ENCODE peak calls at places on chromosomes 12 and 14, in four cellular contexts. W is thoracic aorta, F is A549, L is neural progenitor cell. N is an unnamed sample.

GRCh38 chr14:21846227-21846885 is 172.7 kb upstream of the OR4E1 start:
- DNase-seq in F (no peak), L (peak), W (no peak), N (no peak)

GRCh38 chr12:6899837-6900519 is 4.6 kb upstream of the LRRC23 start:
- DNase-seq in L (no peak), W (no peak), F (no peak), N (no peak)

GRCh38 chr12:45613306-45613705 is 116.2 kb upstream of the ARID2 start:
- DNase-seq in W (no peak), F (no peak), L (no peak), N (peak)

GRCh38 chr12:84911331-84912190 is 1.0 kb downstream of the SLC6A15 start:
- DNase-seq in W (no peak), L (peak), F (peak), N (peak)

GRCh38 chr12:62722971-62723680 is 211.8 kb downstream of the PPM1H start:
- DNase-seq in F (no peak), L (no peak), W (no peak), N (peak)

GRCh38 chr12:96397756-96398421 is 2.4 kb downstream of the CDK17 start:
- DNase-seq in L (no peak), F (no peak), W (no peak), N (no peak)

GRCh38 chr12:43758247-43758727 is 303 bp downstream of the PUS7L start:
- DNase-seq in L (peak), W (no peak), F (peak), N (peak)

GRCh38 chr14:53999061-53999488 is 42.5 kb upstream of the BMP4 start:
- DNase-seq in F (no peak), W (no peak), L (peak), N (peak)

GRCh38 chr14:99273025-99273723 is 1.2 kb upstream of the BCL11B start:
- DNase-seq in F (peak), W (no peak), L (peak), N (peak)

GRCh38 chr12:131732996-131733615 is 22.2 kb downstream of the SFSWAP start:
- DNase-seq in F (no peak), L (no peak), W (no peak), N (no peak)

GRCh38 chr12:60710246-60710645 is 1114.4 kb downstream of the SLC16A7 start:
- DNase-seq in L (no peak), W (no peak), F (no peak), N (no peak)

GRCh38 chr12:27682534-27682933 is 13.7 kb upstream of the REP15 start:
- DNase-seq in F (no peak), L (no peak), W (no peak), N (peak)

GRCh38 chr12:6962285-6963015 is 8.0 kb downstream of the PHB2 start:
- DNase-seq in F (no peak), L (peak), W (no peak), N (no peak)

GRCh38 chr12:107515446-107515958 is 170.1 kb upstream of the PWP1 start:
- DNase-seq in F (peak), W (peak), L (no peak), N (peak)

GRCh38 chr14:103724116-103724515 is 8.5 kb downstream of the ZFYVE21 start:
- DNase-seq in L (no peak), W (no peak), F (no peak), N (peak)

GRCh38 chr14:57889245-57889644 is 23.4 kb upstream of the SLC35F4 start:
- DNase-seq in W (peak), L (no peak), F (no peak), N (peak)

GRCh38 chr12:57229041-57229633 is 374 bp upstream of the SHMT2 start:
- DNase-seq in L (no peak), W (no peak), F (no peak), N (no peak)

GRCh38 chr12:57229634-57230380 is at the start of gene SHMT2:
- DNase-seq in F (peak), W (peak), L (peak), N (peak)

GRCh38 chr12:57226588-57227314 is 2.8 kb upstream of the SHMT2 start:
- DNase-seq in W (no peak), F (no peak), L (peak), N (no peak)

GRCh38 chr12:57225680-57226190 is 3.8 kb upstream of the SHMT2 start:
- DNase-seq in L (no peak), F (no peak), W (no peak), N (no peak)

DNA sequence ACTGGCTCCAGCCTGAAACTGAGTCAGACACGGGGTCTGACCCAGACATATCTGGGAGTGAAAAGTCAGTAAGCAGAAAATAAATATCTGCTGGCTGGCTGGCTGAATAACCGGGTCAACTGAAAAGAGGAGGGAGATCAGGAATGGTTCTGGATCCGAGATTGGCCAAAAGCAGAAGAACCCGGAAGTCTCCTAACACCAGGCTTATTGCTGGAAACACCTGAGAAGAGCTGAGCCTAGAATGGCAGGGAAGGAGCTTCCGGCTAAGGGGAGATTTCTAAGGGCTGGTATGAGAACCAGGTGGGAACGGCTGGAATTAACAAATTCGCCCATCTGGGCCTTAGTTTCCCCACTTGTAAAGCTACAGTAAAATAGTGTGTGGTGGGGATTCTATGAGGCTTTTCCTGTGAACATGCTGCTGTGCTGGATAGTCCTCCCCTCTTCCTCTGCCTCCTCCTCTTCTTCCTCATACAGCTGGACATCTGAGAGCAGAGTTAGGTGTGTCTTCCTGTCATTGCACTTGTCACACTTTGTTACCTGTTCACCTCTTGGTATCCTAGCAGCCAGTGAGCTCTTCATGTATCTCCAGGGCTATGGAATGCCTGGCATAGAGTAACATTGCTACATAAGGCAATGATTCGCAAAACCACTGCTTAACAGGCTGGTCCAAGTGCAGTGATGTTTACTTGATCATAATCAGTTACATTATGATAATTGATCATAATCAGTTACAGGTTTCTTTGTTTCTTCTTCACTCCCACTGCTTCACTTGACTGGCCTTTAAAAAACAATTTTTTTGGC is 2.0 kb upstream of the SHMT2 start:
- DNase-seq in L (no peak), F (no peak), W (no peak), N (no peak)
- H3K4me3 ChIP-seq in L (peak), F (no peak), W (peak), N (no peak)

GRCh38 chr12:88698471-88698870 is 118.2 kb upstream of the KITLG start:
- DNase-seq in F (no peak), L (no peak), W (no peak), N (peak)

GRCh38 chr12:88691811-88692210 is 111.5 kb upstream of the KITLG start:
- DNase-seq in F (no peak), W (no peak), L (no peak), N (peak)

DNA sequence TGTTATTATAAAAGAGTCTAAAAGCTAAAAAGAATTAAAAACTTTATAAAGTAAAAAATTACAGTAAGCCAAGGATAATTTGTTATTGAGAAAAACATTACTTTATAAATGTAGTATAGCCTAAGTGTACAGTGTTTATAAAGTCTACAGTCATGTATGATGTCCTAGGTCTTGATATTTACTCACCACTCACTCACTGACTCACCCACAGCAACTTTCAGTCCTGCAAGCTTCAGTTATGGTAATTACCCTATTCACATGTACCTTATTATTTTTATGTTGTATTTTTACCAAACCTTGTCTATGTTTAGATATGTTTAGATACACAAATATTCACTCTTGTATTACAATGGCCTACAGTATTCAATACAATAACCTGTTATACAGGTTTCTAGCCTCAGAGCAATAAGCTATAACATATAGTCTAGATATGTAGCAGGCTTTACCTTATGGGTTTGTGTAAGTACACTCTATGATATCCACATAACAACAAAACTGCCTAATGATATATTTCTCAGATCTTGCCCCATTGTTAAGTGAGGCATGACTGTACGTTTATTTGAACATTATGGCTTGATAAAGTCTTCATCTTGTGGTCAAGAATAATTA is 113.7 kb upstream of the KITLG start:
- DNase-seq in L (no peak), W (no peak), F (no peak), N (peak)
- TF ChIP-seq CTCF in L (no peak), W (no peak), F (no peak), N (no peak)

GRCh38 chr12:112236386-112236785 is 111.0 kb downstream of the TRAFD1 start:
- DNase-seq in L (no peak), F (no peak), W (no peak), N (no peak)

GRCh38 chr12:112233242-112233641 is 107.9 kb downstream of the TRAFD1 start:
- DNase-seq in W (no peak), L (no peak), F (no peak), N (no peak)

GRCh38 chr12:112236786-112237185 is 111.4 kb downstream of the TRAFD1 start:
- DNase-seq in F (no peak), L (no peak), W (no peak), N (no peak)

GRCh38 chr12:112230136-112230535 is 104.8 kb downstream of the TRAFD1 start:
- DNase-seq in W (no peak), F (no peak), L (no peak), N (no peak)

DNA sequence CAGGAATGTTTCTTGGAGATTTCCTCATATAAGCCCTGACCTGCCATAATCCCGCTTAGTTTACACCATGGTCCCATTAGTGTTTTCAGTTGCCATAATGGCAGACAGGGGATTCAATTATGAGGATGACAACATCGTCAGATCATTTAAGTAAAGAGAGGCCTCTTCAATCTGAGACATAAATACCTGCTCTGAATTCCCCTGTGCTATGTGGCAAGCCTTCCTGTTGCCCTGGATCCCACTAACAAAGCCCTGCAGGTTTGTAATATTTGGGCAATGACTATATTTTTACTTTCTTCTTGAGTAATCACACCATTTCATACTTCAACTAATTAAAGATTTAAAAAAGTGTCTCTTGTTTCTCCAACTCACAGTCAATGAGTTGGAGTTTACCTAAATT is 108.9 kb downstream of the TRAFD1 start:
- DNase-seq in L (no peak), F (no peak), W (no peak), N (no peak)
- H3K4me3 ChIP-seq in L (no peak), F (no peak), W (no peak), N (no peak)

DNA sequence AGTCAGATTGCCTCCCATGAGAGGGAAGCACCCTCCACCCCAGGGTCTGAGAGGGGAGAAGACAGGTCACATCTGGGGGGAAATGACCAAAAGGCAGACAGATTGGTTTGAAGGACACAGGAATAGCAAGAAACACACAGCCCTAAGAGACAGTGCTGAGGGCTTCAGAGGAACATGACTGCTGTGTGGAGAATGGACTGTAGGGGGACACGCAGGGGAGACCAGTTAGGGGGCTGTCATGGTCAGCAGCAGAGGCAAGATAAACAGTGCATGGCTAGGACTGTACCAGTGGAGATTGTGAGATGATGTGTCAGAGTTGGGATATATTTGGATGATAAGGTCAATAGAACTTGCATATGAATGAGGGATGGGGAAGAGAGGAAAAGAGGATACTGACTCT is 19.7 kb downstream of the SMUG1 start:
- DNase-seq in W (no peak), L (no peak), F (no peak), N (no peak)
- TF ChIP-seq CTCF in W (no peak), L (peak), F (no peak), N (no peak)

DNA sequence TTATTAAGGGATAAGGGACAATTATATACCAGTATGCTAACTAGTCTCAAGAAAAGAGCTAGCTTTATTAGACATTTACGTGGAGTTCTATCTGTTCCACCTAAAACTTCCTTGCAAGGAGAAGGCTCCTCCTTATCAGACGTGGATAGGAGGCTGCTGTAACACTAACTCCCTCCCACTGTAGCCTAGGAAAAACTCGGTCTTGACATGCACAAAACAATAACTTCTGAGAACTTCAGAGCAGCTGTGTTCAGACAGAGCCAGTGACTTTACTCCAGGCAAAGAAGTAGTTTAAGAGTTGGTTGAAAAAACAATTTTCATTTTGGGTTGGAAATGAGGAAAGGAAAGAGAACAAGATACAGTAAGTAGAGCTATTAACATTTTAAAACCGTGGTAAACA is 2.7 kb downstream of the ATF7 start:
- DNase-seq in L (no peak), W (no peak), F (no peak), N (peak)
- H3K4me3 ChIP-seq in L (peak), W (peak), F (peak), N (peak)

DNA sequence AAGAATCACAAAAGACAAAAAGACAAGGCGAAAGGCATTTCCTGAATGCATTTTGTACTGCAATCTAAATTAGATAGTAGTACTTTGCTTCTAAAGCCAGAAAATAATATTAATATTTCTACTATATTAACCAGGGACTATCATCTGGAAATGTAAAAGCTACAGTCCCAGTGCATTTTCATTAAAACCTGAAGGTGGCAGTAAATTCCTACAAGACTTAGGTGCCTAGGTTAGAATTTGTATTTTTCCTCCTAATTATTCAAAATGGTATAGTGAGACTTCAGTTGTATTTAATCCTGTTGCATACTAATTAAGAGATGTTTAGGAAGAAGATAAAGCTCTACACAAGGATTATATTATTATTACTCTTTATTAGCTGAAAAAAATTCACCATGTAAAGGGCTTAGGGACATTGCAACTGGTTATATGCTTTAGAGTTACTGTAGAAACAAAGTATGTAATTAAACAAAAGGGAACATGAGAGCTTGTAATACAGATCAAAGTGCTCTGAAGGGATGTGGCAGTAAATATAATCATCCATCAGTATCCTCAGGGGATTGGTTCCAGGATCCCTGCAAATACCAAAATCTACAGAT is 53.6 kb downstream of the BRMS1L start:
- DNase-seq in W (no peak), L (peak), F (peak), N (no peak)
- TF ChIP-seq CTCF in W (peak), L (peak), F (peak), N (peak)

GRCh38 chr12:51954465-51955361 is 3.2 kb downstream of the ACVR1B start:
- DNase-seq in L (no peak), F (no peak), W (no peak), N (peak)
- H3K4me3 ChIP-seq in L (no peak), F (no peak), W (peak), N (no peak)

N was measured in foreskin fibroblast.